ENCODE peak calls at places on chromosomes 1 and 21, in six cellular contexts. Q is H9, A is IMR-90, P is H1, T is trophoblast cell, L is mesenchymal stem cell. B is an unnamed sample.
A peak's percentile ranks its signal among the peaks of the same experiment; 100 is the strongest.

GRCh38 chr1:48341221-48341620 is 118.7 kb downstream of the SLC5A9 start:
- DNase-seq in A (peak; percentile 3), T (peak; percentile 42), P (no peak), L (no peak), Q (no peak), B (no peak)

GRCh38 chr1:231807498-231807897 is 180.9 kb downstream of the DISC1 start:
- DNase-seq in Q (no peak), L (no peak), A (no peak), P (no peak), T (no peak), B (no peak)

GRCh38 chr1:235304549-235305451 is 23.2 kb downstream of the ARID4B start:
- DNase-seq in Q (no peak), A (peak; percentile 31), T (peak; percentile 35), L (peak; percentile 39), P (no peak), B (no peak)

GRCh38 chr1:175192630-175193338 is at the start of gene KIAA0040:
- DNase-seq in T (peak; percentile 80), L (peak; percentile 56), A (no peak), Q (peak; percentile 83), P (peak; percentile 72), B (peak; percentile 30)

GRCh38 chr1:12469493-12469892 is 148.5 kb downstream of the DHRS3 start:
- DNase-seq in P (no peak), L (no peak), T (no peak), A (no peak), Q (no peak), B (no peak)

GRCh38 chr1:172325562-172325961 is 94.9 kb upstream of the C1orf105 start:
- DNase-seq in A (peak; percentile 67), L (peak; percentile 33), P (no peak), Q (no peak), T (peak; percentile 82), B (no peak)

GRCh38 chr1:20470174-20470573 is 15.8 kb downstream of the CAMK2N1 start:
- DNase-seq in L (no peak), P (no peak), T (no peak), Q (no peak), A (no peak), B (no peak)

GRCh38 chr1:70140894-70141293 is 64.5 kb downstream of the LRRC40 start:
- DNase-seq in P (no peak), Q (no peak), T (no peak), A (peak; percentile 25), L (peak; percentile 46), B (peak; percentile 36)

GRCh38 chr1:150925080-150925479 is 1.1 kb upstream of the SETDB1 start:
- DNase-seq in L (no peak), T (peak; percentile 57), Q (peak; percentile 41), A (no peak), P (no peak), B (no peak)

GRCh38 chr1:186559601-186560116 is 98.7 kb upstream of the PDC start:
- DNase-seq in L (no peak), T (peak; percentile 95), P (no peak), A (peak; percentile 70), Q (no peak), B (no peak)

GRCh38 chr1:53631622-53632310 is 107.2 kb downstream of the GLIS1 start:
- DNase-seq in A (no peak), L (no peak), Q (peak; percentile 8), P (no peak), T (no peak), B (no peak)

GRCh38 chr1:22114083-22115012 is 28.5 kb downstream of the WNT4 start:
- DNase-seq in L (peak; percentile 76), A (peak; percentile 76), T (no peak), P (peak; percentile 54), Q (peak; percentile 28), B (peak; percentile 30)

GRCh38 chr1:227316941-227317540 is 1.3 kb downstream of the CDC42BPA start:
- DNase-seq in P (no peak), L (peak; percentile 51), A (peak; percentile 31), T (no peak), Q (no peak), B (no peak)

GRCh38 chr1:51139474-51139873 is 37.4 kb downstream of the C1orf185 start:
- DNase-seq in L (no peak), Q (no peak), P (no peak), T (no peak), A (no peak), B (no peak)

GRCh38 chr1:12574757-12575139 is 43.3 kb downstream of the DHRS3 start:
- DNase-seq in Q (no peak), T (no peak), A (no peak), P (no peak), L (no peak), B (no peak)

GRCh38 chr1:244322181-244322580 is 129.5 kb downstream of the ADSS2 start:
- DNase-seq in A (no peak), P (no peak), Q (peak; percentile 4), T (no peak), L (peak; percentile 34), B (no peak)

GRCh38 chr1:211551628-211552465 is 27.1 kb downstream of the SLC30A1 start:
- DNase-seq in T (peak; percentile 85), Q (no peak), L (peak; percentile 35), P (no peak), A (peak; percentile 79), B (no peak)

GRCh38 chr1:98468111-98468717 is 193.3 kb upstream of the SNX7 start:
- DNase-seq in A (peak; percentile 81), Q (no peak), P (no peak), L (peak; percentile 65), T (peak; percentile 65), B (peak; percentile 32)

GRCh38 chr1:160353223-160353622 is 10.0 kb downstream of the NCSTN start:
- DNase-seq in A (peak; percentile 47), T (no peak), L (peak; percentile 31), P (no peak), Q (no peak), B (no peak)

DNA sequence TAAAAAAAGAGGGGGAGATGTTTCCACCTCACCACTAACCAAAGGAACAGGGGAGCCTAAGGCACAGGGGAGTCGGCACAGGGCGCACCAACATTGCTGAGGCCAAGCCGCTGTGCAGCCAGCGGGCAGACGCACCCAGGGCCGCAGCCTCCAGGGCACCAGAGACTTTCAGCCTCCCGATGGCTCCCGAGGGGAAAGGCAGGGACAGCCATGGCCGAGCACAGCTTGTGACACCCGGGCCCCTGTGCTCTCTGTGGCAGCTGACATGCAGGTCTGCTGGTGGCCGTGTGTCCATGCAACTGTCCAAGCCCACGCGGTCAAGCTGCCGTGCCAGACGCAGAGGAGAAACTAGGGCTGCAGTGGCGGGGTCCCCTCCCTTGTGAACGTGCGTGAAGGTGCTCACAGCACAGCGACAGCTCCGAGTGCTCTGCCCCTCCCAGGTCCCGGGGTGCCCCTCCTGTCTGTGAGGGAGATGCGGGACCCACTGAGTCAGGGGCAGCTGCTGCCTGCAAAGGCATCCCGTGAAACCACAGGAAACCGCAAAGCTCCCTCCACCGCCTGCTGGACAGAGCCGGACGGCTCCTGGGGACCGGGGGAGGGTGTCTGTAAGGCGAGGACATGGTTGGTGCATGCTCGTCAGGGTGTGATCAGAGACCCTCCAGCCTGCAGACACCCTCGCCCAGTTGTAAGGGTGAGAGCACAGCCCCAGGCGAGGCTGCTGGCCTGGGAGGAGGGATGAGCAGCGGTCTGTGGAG is 2.5 kb downstream of the KRTAP10-11 start:
- DNase-seq in L (no peak), A (no peak), P (no peak), Q (no peak), T (no peak), B (no peak)
- H3K27me3 ChIP-seq in L (peaks cover 10% of the 10 kb centered on the region), A (no peaks in the 10 kb centered on the region), P (no peaks in the 10 kb centered on the region), Q (no peaks in the 10 kb centered on the region), T (no peaks in the 10 kb centered on the region), B (no peaks in the 10 kb centered on the region)

GRCh38 chr1:37831109-37831508 is 23.1 kb upstream of the YRDC start:
- DNase-seq in Q (no peak), L (no peak), A (no peak), P (no peak), T (no peak), B (no peak)
- H3K4me1 ChIP-seq in Q (no peaks in the 10 kb centered on the region), L (no peaks in the 10 kb centered on the region), A (peaks cover under 1% of the 10 kb centered on the region), P (no peaks in the 10 kb centered on the region), T (no peaks in the 10 kb centered on the region), B (no peaks in the 10 kb centered on the region)

DNA sequence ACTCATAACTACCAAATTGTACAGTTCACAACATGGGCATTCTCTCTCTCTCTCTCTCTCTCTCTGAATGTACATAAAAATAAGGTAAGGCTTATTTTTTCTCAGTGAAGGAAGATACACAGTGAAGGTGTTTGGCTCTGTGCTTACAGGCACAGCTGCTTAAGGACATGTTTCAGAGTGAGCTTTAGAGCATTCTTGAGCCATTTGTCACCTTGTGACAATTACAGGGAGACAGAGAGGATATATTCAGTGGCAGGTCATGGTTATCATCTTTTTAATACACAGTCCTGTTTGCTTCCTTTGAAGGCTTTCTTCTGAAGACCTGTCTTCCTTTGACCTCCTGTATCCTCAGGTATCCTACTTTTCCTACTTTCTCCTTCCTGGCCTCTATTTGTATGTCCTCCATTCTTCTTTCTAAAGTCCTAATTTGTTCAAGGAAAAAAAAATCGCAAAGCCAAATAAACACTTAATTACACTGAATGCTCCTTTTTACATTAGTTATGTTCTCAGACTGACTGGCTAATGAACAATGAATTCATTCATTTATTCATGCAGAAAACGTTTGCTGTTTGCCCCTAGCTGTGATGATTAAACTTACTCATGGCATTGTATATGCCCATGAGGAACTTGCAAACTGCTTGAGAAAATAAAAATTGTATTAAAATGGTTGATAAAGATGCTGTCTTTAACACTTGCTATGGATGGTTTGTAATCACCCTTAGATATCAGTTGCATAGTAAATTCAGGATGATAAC is 33.4 kb downstream of the HSD17B7 start:
- DNase-seq in A (no peak), T (peak; percentile 61), Q (no peak), P (no peak), L (no peak), B (no peak)
- H3K14ac ChIP-seq in A (no peak overlapping the region), T (no peak overlapping the region), Q (no peak overlapping the region), P (no peak overlapping the region), L (no peak overlapping the region), B (no peak overlapping the region)

GRCh38 chr1:44368471-44369151 is 13.6 kb upstream of the ERI3 start:
- DNase-seq in P (no peak), T (no peak), A (no peak), Q (peak; percentile 62), L (no peak), B (no peak)

GRCh38 chr1:44375547-44375946 is 20.5 kb upstream of the ERI3 start:
- DNase-seq in P (no peak), Q (no peak), A (no peak), L (no peak), T (no peak), B (no peak)

GRCh38 chr1:44366576-44366975 is 11.5 kb upstream of the ERI3 start:
- DNase-seq in T (no peak), Q (no peak), L (no peak), P (no peak), A (no peak), B (no peak)

GRCh38 chr1:44367932-44368331 is 12.9 kb upstream of the ERI3 start:
- DNase-seq in L (no peak), P (no peak), T (no peak), Q (no peak), A (no peak), B (no peak)

DNA sequence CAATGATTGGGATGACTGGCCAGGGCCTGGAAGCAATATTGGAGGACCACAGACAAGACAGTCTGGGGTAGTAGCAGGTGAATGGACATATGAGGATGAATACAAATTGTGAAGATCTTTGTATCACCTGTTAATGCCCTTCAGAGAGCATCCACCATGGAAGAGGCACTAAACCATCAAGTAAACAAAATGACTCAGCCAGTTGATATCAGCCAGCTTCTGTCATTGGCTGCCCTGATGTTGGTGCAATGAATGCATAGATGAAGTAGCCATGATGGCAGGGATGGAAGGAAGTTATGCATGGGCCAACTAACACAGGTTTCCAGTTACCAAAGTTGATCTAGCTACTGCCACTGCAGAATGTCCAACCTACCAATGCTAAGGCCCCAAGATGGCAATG is 16.1 kb upstream of the ERI3 start:
- DNase-seq in L (no peak), P (no peak), Q (no peak), A (no peak), T (no peak), B (no peak)
- H3K27me3 ChIP-seq in L (peaks cover 28% of the 10 kb centered on the region), P (no peaks in the 10 kb centered on the region), Q (no peaks in the 10 kb centered on the region), A (peaks cover 38% of the 10 kb centered on the region), T (peaks cover 2% of the 10 kb centered on the region), B (no peaks in the 10 kb centered on the region)

GRCh38 chr1:184504695-184505338 is 118.0 kb downstream of the C1orf21 start:
- DNase-seq in P (no peak), L (no peak), Q (no peak), T (no peak), A (no peak), B (no peak)
- H3K4me1 ChIP-seq in P (peaks cover 7% of the 10 kb centered on the region), L (no peaks in the 10 kb centered on the region), Q (no peaks in the 10 kb centered on the region), T (peaks cover 4% of the 10 kb centered on the region), A (peaks cover 3% of the 10 kb centered on the region), B (peaks cover 18% of the 10 kb centered on the region)